ENCODE peak calls at places on chromosomes 5 and 9, in four cellular contexts. L is uterus, F is adrenal gland, E is ovary. Y is an unnamed sample.
A peak's percentile ranks its signal among the peaks of the same experiment; 100 is the strongest.

GRCh38 chr9:133505186-133505830 is 19.5 kb downstream of the MYMK start:
- DNase-seq in L (no peak), F (no peak), E (no peak), Y (no peak)

GRCh38 chr9:136087741-136088480 is 7.2 kb downstream of the NACC2 start:
- DNase-seq in L (no peak), F (no peak), E (peak; percentile 19), Y (no peak)

GRCh38 chr5:64502181-64502580 is 3.6 kb upstream of the RGS7BP start:
- DNase-seq in L (no peak), F (no peak), E (no peak), Y (no peak)

GRCh38 chr9:4297795-4298254 is 2.0 kb downstream of the GLIS3 start:
- DNase-seq in L (peak; percentile 76), F (peak; percentile 65), E (peak; percentile 85), Y (peak; percentile 50)

GRCh38 chr9:127667127-127667844 is 39.5 kb upstream of the CFAP157 start:
- DNase-seq in L (no peak), F (no peak), E (no peak), Y (no peak)

GRCh38 chr9:9790216-9790872 is 822.5 kb downstream of the PTPRD start:
- DNase-seq in L (no peak), F (peak; percentile 45), E (no peak), Y (no peak)

GRCh38 chr5:180519098-180519497 is 24.9 kb downstream of the CNOT6 start:
- DNase-seq in L (no peak), F (peak; percentile 25), E (no peak), Y (no peak)

GRCh38 chr9:18478517-18479361 is 4.8 kb downstream of the ADAMTSL1 start:
- DNase-seq in L (peak; percentile 30), F (no peak), E (no peak), Y (no peak)

GRCh38 chr9:110050925-110051355 is 157.0 kb downstream of the C9orf152 start:
- DNase-seq in L (peak; percentile 60), F (peak; percentile 37), E (peak; percentile 24), Y (no peak)

GRCh38 chr5:150665044-150665443 is 4.0 kb downstream of the MYOZ3 start:
- DNase-seq in L (no peak), F (no peak), E (no peak), Y (peak; percentile 81)

GRCh38 chr5:620152-620551 is 8.0 kb downstream of the CEP72 start:
- DNase-seq in L (peak; percentile 6), F (no peak), E (peak; percentile 6), Y (no peak)

GRCh38 chr9:74824654-74825053 is 63.1 kb downstream of the TRPM6 start:
- DNase-seq in L (peak; percentile 75), F (peak; percentile 77), E (no peak), Y (peak; percentile 40)

GRCh38 chr5:14983666-14984441 is 112.3 kb upstream of the ANKH start:
- DNase-seq in L (no peak), F (no peak), E (no peak), Y (no peak)

GRCh38 chr5:55936100-55936693 is 58.6 kb downstream of the IL6ST start:
- DNase-seq in L (peak; percentile 81), F (peak; percentile 87), E (peak; percentile 86), Y (peak; percentile 93)

GRCh38 chr9:122941560-122942234 is 877 bp downstream of the RABGAP1 start:
- DNase-seq in L (no peak), F (no peak), E (no peak), Y (no peak)

GRCh38 chr9:9791621-9792020 is 821.2 kb downstream of the PTPRD start:
- DNase-seq in L (no peak), F (no peak), E (no peak), Y (no peak)

GRCh38 chr9:98924971-98925820 is 18.5 kb upstream of the COL15A1 start:
- DNase-seq in L (no peak), F (no peak), E (no peak), Y (no peak)

GRCh38 chr9:69237702-69238295 is 63.7 kb downstream of the TJP2 start:
- DNase-seq in L (no peak), F (no peak), E (no peak), Y (no peak)

GRCh38 chr5:619444-619843 is 7.3 kb downstream of the CEP72 start:
- DNase-seq in L (no peak), F (no peak), E (peak; percentile 7), Y (peak; percentile 60)

GRCh38 chr5:18772475-18772874 is 1138.2 kb downstream of the TAF11L14 start:
- DNase-seq in L (no peak), F (no peak), E (no peak), Y (no peak)

GRCh38 chr5:1152156-1152555 is 40.3 kb upstream of the SLC12A7 start:
- DNase-seq in L (no peak), F (no peak), E (no peak), Y (no peak)

DNA sequence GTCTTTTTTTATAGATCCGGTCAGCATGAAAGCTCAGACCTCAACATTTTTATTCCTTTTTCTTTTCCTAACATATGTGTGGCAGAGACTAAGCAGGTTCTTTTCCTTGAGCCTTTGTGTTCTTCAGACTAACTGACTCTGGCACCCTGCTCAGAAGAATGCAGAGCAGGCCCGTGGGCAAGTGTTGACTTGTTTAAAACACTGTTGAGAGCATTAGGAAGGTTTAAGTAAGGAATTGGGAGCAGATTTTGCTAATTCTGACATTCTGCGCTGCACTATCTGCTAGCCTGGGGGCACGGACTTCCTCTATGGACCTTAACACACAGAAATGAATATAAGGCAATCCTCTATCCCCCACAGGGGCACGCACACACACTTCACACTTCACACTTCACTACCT is 182.5 kb upstream of the PIK3R1 start:
- DNase-seq in L (no peak), F (no peak), E (no peak), Y (no peak)
- H3K4me3 ChIP-seq in L (no peak overlapping the region), F (no peak overlapping the region), E (no peak overlapping the region), Y (no peak overlapping the region)

GRCh38 chr5:75053286-75054109 is 1.1 kb upstream of the GCNT4 start:
- DNase-seq in L (peak; percentile 44), F (peak; percentile 65), E (peak; percentile 45), Y (peak; percentile 90)
- TF ChIP-seq POLR2A in L (peak; percentile 36), F (no peak), E (no peak), Y (no peak)

GRCh38 chr5:135487839-135488514 is 35.8 kb upstream of the TIFAB start:
- DNase-seq in L (no peak), F (no peak), E (no peak), Y (peak; percentile 66)

GRCh38 chr5:135488727-135489465 is 36.7 kb upstream of the TIFAB start:
- DNase-seq in L (no peak), F (peak; percentile 36), E (no peak), Y (no peak)

GRCh38 chr5:135484563-135485157 is 32.5 kb upstream of the TIFAB start:
- DNase-seq in L (no peak), F (no peak), E (no peak), Y (no peak)

GRCh38 chr5:135486679-135487395 is 34.7 kb upstream of the TIFAB start:
- DNase-seq in L (no peak), F (no peak), E (no peak), Y (no peak)

GRCh38 chr5:135486131-135486530 is 34.0 kb upstream of the TIFAB start:
- DNase-seq in L (no peak), F (no peak), E (no peak), Y (peak; percentile 45)
- TF ChIP-seq CTCF in L (no peak), F (no peak), E (no peak), Y (no peak)

GRCh38 chr9:22657713-22658112 is 211.1 kb downstream of the DMRTA1 start:
- DNase-seq in L (no peak), F (no peak), E (no peak), Y (no peak)
- H3K4me3 ChIP-seq in L (no peak overlapping the region), F (no peak overlapping the region), E (no peak overlapping the region), Y (no peak overlapping the region)

Y was measured in lower leg skin.